ENCODE peak calls at places on chromosomes 12 and 14, in eight cellular contexts. O, K, L, R, G, P, Y and X are unnamed samples.

GRCh38 chr14:95577067-95577800 is 42.4 kb downstream of the GLRX5 start:
- DNase-seq in O (no peak), K (no peak), L (no peak), R (no peak), G (no peak), P (no peak), Y (no peak), X (no peak)

GRCh38 chr14:23359167-23359626 is 5.8 kb downstream of the EFS start:
- DNase-seq in O (no peak), K (no peak), L (no peak), R (no peak), G (no peak), P (no peak), Y (no peak), X (no peak)

GRCh38 chr14:52835122-52835903 is 43.9 kb upstream of the GNPNAT1 start:
- DNase-seq in O (no peak), K (peak; percentile 87), L (no peak), R (no peak), G (no peak), P (no peak), Y (no peak), X (no peak)

GRCh38 chr14:51490205-51490604 is 161.5 kb upstream of the FRMD6 start:
- DNase-seq in O (no peak), K (peak; percentile 57), L (no peak), R (no peak), G (no peak), P (no peak), Y (no peak), X (no peak)

GRCh38 chr12:53252349-53252916 is 15.7 kb upstream of the ESPL1 start:
- DNase-seq in O (no peak), K (peak; percentile 44), L (peak; percentile 57), R (no peak), G (no peak), P (no peak), Y (peak; percentile 31), X (no peak)

GRCh38 chr12:21502164-21502496 is 541 bp downstream of the GOLT1B start:
- DNase-seq in O (peak; percentile 25), K (peak; percentile 54), L (no peak), R (peak; percentile 25), G (peak; percentile 4), P (no peak), Y (peak; percentile 28), X (peak; percentile 27)

GRCh38 chr14:74754157-74754556 is 9.0 kb upstream of the YLPM1 start:
- DNase-seq in O (no peak), K (no peak), L (no peak), R (no peak), G (no peak), P (no peak), Y (no peak), X (no peak)

GRCh38 chr12:22628228-22628627 is 3.3 kb downstream of the ETNK1 start:
- DNase-seq in O (no peak), K (no peak), L (no peak), R (no peak), G (no peak), P (no peak), Y (no peak), X (no peak)

GRCh38 chr14:61662437-61663311 is 32.6 kb upstream of the HIF1A start:
- DNase-seq in O (peak; percentile 22), K (peak; percentile 88), L (no peak), R (peak; percentile 64), G (no peak), P (no peak), Y (peak; percentile 25), X (peak; percentile 66)

GRCh38 chr12:101207086-101207780 is 2.8 kb downstream of the SLC5A8 start:
- DNase-seq in O (no peak), K (peak; percentile 30), L (no peak), R (no peak), G (no peak), P (no peak), Y (no peak), X (no peak)

GRCh38 chr12:31316964-31317363 is 9.0 kb downstream of the SINHCAF start:
- DNase-seq in O (no peak), K (no peak), L (no peak), R (no peak), G (no peak), P (no peak), Y (no peak), X (no peak)

GRCh38 chr14:39666386-39666785 is 234.2 kb upstream of the FBXO33 start:
- DNase-seq in O (no peak), K (no peak), L (no peak), R (no peak), G (no peak), P (no peak), Y (no peak), X (no peak)

GRCh38 chr12:51393676-51394545 is 2.7 kb upstream of the GALNT6 start:
- DNase-seq in O (peak; percentile 57), K (peak; percentile 100), L (peak; percentile 23), R (peak; percentile 32), G (no peak), P (no peak), Y (no peak), X (peak; percentile 73)

GRCh38 chr14:77036484-77037337 is 8.2 kb upstream of the IRF2BPL start:
- DNase-seq in O (no peak), K (no peak), L (no peak), R (no peak), G (no peak), P (no peak), Y (no peak), X (no peak)

GRCh38 chr12:13289644-13290285 is 93.2 kb downstream of the EMP1 start:
- DNase-seq in O (no peak), K (no peak), L (no peak), R (no peak), G (no peak), P (no peak), Y (no peak), X (no peak)

GRCh38 chr14:89000007-89000942 is 175.8 kb downstream of the TTC8 start:
- DNase-seq in O (no peak), K (peak; percentile 95), L (peak; percentile 30), R (no peak), G (peak; percentile 13), P (no peak), Y (peak; percentile 27), X (no peak)

GRCh38 chr14:57136669-57137068 is 132.0 kb downstream of the EXOC5 start:
- DNase-seq in O (no peak), K (no peak), L (no peak), R (no peak), G (no peak), P (no peak), Y (peak; percentile 59), X (no peak)

GRCh38 chr12:17381211-17381610 is 708.8 kb downstream of the RERGL start:
- DNase-seq in O (no peak), K (peak; percentile 78), L (no peak), R (no peak), G (no peak), P (no peak), Y (no peak), X (no peak)

GRCh38 chr14:58788655-58789054 is 150.9 kb downstream of the DACT1 start:
- DNase-seq in O (no peak), K (no peak), L (no peak), R (no peak), G (no peak), P (no peak), Y (no peak), X (no peak)